ENCODE peak calls at places on chromosomes 3 and 15, in nine cellular contexts. U is CD8-positive, alpha-beta T cell; E is upper lobe of right lung; Q is ovary; H is foreskin fibroblast; N is heart left ventricle; O is retinal pigment epithelial cell; S is cardiac fibroblast; X is coronary artery. K is an unnamed sample.

GRCh38 chr3:17846466-17846865 is 104.0 kb upstream of the TBC1D5 start:
- DNase-seq in U (no peak), E (no peak), Q (no peak), H (peak), N (no peak), O (no peak), S (no peak), X (no peak), K (no peak)

GRCh38 chr3:144429719-144430121 is 458.1 kb downstream of the DIPK2A start:
- DNase-seq in U (no peak), E (no peak), Q (no peak), H (peak), N (no peak), O (no peak), S (no peak), X (no peak), K (no peak)

GRCh38 chr3:5038243-5038642 is 59.0 kb downstream of the BHLHE40 start:
- DNase-seq in U (no peak), E (no peak), Q (no peak), H (no peak), N (no peak), O (no peak), S (no peak), X (no peak), K (no peak)

GRCh38 chr3:169739067-169739466 is 25.8 kb downstream of the TERC start:
- DNase-seq in U (no peak), E (no peak), Q (no peak), H (no peak), N (no peak), O (no peak), S (no peak), X (no peak), K (no peak)

GRCh38 chr15:68228143-68228970 is 1.2 kb downstream of the CLN6 start:
- DNase-seq in U (no peak), E (no peak), Q (no peak), H (peak), N (no peak), O (no peak), S (no peak), X (peak), K (no peak)

GRCh38 chr3:169811606-169812123 is 1.0 kb upstream of the LRRIQ4 start:
- DNase-seq in U (no peak), E (no peak), Q (no peak), H (peak), N (no peak), O (peak), S (peak), X (no peak), K (no peak)

GRCh38 chr3:181103605-181104004 is 114.1 kb upstream of the DNAJC19 start:
- DNase-seq in U (no peak), E (no peak), Q (no peak), H (no peak), N (no peak), O (no peak), S (no peak), X (no peak), K (no peak)

GRCh38 chr3:98690876-98691275 is 72.3 kb upstream of the ST3GAL6 start:
- DNase-seq in U (no peak), E (no peak), Q (no peak), H (no peak), N (no peak), O (no peak), S (peak), X (no peak), K (no peak)

GRCh38 chr3:151171145-151171544 is 31.9 kb downstream of the GPR171 start:
- DNase-seq in U (peak), E (no peak), Q (no peak), H (no peak), N (peak), O (no peak), S (no peak), X (no peak), K (no peak)

GRCh38 chr15:25065876-25066275 is 111.1 kb downstream of the SNRPN start:
- DNase-seq in U (no peak), E (peak), Q (no peak), H (no peak), N (no peak), O (no peak), S (no peak), X (no peak), K (no peak)

GRCh38 chr3:152174876-152175575 is 93.7 kb upstream of the MBNL1 start:
- DNase-seq in U (no peak), E (no peak), Q (no peak), H (peak), N (no peak), O (no peak), S (no peak), X (no peak), K (no peak)

GRCh38 chr3:195076981-195077610 is 193.9 kb downstream of the XXYLT1 start:
- DNase-seq in U (no peak), E (peak), Q (no peak), H (no peak), N (no peak), O (no peak), S (no peak), X (no peak), K (no peak)

GRCh38 chr3:188439080-188439479 is 285.1 kb downstream of the LPP start:
- DNase-seq in U (peak), E (no peak), Q (no peak), H (no peak), N (no peak), O (no peak), S (no peak), X (no peak), K (no peak)

GRCh38 chr3:183895774-183896173 is 11.1 kb upstream of the PARL start:
- DNase-seq in U (no peak), E (no peak), Q (no peak), H (no peak), N (no peak), O (no peak), S (no peak), X (no peak), K (no peak)

GRCh38 chr3:142649996-142650693 is 54.0 kb downstream of the PLS1 start:
- DNase-seq in U (no peak), E (no peak), Q (no peak), H (no peak), N (no peak), O (peak), S (no peak), X (no peak), K (no peak)

GRCh38 chr3:11643212-11644087 is at the start of gene VGLL4:
- DNase-seq in U (peak), E (peak), Q (peak), H (peak), N (peak), O (peak), S (peak), X (peak), K (peak)

DNA sequence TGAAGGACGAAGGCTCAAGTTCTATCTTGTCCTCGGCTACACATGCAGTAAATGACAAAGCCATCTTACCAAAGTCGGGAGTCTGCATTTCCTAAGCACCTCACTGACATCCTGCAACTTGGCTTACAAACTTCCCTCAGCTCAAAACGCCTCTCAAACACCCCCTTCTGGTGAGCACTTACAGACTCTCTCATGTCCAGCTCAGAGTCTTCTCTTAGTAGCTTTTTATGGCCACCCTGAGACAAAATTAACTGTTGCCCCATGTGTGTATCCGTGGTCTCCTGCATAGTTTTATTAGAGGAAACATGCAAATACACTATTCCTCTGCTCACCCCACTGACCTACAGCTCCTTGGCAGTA is 819.7 kb downstream of the FHIT start:
- DNase-seq in U (no peak), E (no peak), Q (no peak), H (no peak), N (no peak), O (no peak), S (peak), X (no peak), K (no peak)
- TF ChIP-seq CTCF in U (no peak), E (no peak), Q (no peak), H (no peak), N (peak), O (peak), S (no peak), X (no peak), K (peak)

DNA sequence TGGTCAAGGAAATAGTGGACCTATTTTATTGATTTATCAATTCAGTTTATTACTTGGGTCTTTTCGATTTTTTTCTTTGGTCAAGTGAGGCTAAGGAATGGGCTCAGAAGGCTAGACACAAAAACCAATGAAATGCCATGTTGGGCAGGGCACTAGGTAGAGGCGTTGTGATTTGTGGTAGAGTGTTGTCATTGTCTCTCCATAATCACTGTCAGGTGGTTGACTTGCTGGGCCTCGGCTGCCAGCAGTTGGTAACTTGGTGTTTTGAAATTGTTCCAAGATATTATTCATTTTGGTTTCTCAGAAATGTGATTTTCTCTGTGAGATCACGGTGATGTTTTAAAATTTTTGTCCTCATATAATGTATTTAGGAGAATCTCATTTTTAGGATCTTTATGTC is 173.6 kb downstream of the KLHL25 start:
- DNase-seq in U (no peak), E (no peak), Q (no peak), H (no peak), N (no peak), O (no peak), S (peak), X (no peak), K (no peak)
- H3K4me3 ChIP-seq in U (no peak), E (peak), Q (peak), H (peak), N (peak), O (no peak), S (peak), X (peak), K (no peak)

DNA sequence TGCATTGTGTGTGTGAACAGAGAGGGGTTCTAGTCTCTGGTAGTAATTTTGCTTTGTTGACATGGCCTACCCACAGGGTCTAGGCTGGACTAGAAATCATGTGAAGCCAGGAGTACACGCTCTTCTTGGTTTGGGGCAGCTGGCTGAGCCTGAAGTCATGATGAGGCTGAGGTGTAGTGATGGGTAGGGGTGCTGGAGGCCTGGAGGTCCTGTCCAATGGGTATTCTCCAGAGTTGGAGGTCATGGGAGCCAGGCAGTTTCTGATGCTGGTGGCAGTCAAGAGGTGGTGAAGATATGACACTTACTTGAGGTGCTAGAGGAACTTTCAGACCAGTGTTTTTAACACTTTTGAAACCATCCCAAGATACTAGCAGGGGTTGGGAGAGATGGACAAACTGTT is 18.5 kb upstream of the EPHB1 start:
- DNase-seq in U (no peak), E (no peak), Q (no peak), H (no peak), N (no peak), O (no peak), S (no peak), X (no peak), K (no peak)
- TF ChIP-seq CTCF in U (no peak), E (no peak), Q (no peak), H (no peak), N (no peak), O (no peak), S (no peak), X (no peak), K (no peak)

GRCh38 chr3:190644766-190645165 is 130.9 kb downstream of the IL1RAP start:
- DNase-seq in U (no peak), E (no peak), Q (no peak), H (peak), N (no peak), O (peak), S (peak), X (no peak), K (no peak)

GRCh38 chr3:190646996-190647395 is 133.1 kb downstream of the IL1RAP start:
- DNase-seq in U (no peak), E (no peak), Q (no peak), H (no peak), N (no peak), O (no peak), S (no peak), X (no peak), K (no peak)

GRCh38 chr3:190644035-190644434 is 130.2 kb downstream of the IL1RAP start:
- DNase-seq in U (no peak), E (no peak), Q (no peak), H (no peak), N (no peak), O (peak), S (no peak), X (no peak), K (no peak)

GRCh38 chr3:190645932-190646331 is 132.0 kb downstream of the IL1RAP start:
- DNase-seq in U (no peak), E (no peak), Q (no peak), H (no peak), N (no peak), O (no peak), S (no peak), X (no peak), K (no peak)

GRCh38 chr3:190641564-190641963 is 127.7 kb downstream of the IL1RAP start:
- DNase-seq in U (no peak), E (no peak), Q (no peak), H (no peak), N (no peak), O (no peak), S (no peak), X (no peak), K (no peak)
- H3K4me3 ChIP-seq in U (no peak), E (no peak), Q (no peak), H (no peak), N (no peak), O (no peak), S (no peak), X (no peak), K (no peak)

GRCh38 chr3:30934208-30934550 is 39.7 kb upstream of the GADL1 start:
- DNase-seq in U (no peak), E (no peak), Q (peak), H (peak), N (no peak), O (peak), S (peak), X (no peak), K (peak)
- TF ChIP-seq CTCF in U (no peak), E (peak), Q (peak), H (peak), N (peak), O (peak), S (peak), X (peak), K (peak)

GRCh38 chr3:87793322-87793877 is 265.4 kb downstream of the CGGBP1 start:
- DNase-seq in U (no peak), E (no peak), Q (no peak), H (no peak), N (no peak), O (no peak), S (no peak), X (no peak), K (no peak)
- H3K4me3 ChIP-seq in U (peak), E (peak), Q (peak), H (no peak), N (peak), O (peak), S (peak), X (peak), K (peak)

GRCh38 chr3:129398803-129399144 is 29.7 kb downstream of the EFCAB12 start:
- DNase-seq in U (peak), E (no peak), Q (peak), H (no peak), N (no peak), O (no peak), S (peak), X (no peak), K (no peak)

GRCh38 chr3:129402616-129403015 is 25.8 kb downstream of the EFCAB12 start:
- DNase-seq in U (no peak), E (no peak), Q (no peak), H (no peak), N (no peak), O (no peak), S (no peak), X (no peak), K (no peak)

GRCh38 chr3:129402210-129402609 is 26.2 kb downstream of the EFCAB12 start:
- DNase-seq in U (no peak), E (no peak), Q (no peak), H (no peak), N (no peak), O (no peak), S (no peak), X (no peak), K (no peak)

GRCh38 chr3:129399145-129399894 is 29.1 kb downstream of the EFCAB12 start:
- DNase-seq in U (peak), E (peak), Q (peak), H (peak), N (peak), O (peak), S (peak), X (peak), K (peak)

GRCh38 chr3:129399895-129400357 is 28.5 kb downstream of the EFCAB12 start:
- DNase-seq in U (no peak), E (no peak), Q (no peak), H (no peak), N (no peak), O (no peak), S (no peak), X (no peak), K (no peak)
- TF ChIP-seq CTCF in U (peak), E (no peak), Q (no peak), H (no peak), N (no peak), O (no peak), S (no peak), X (no peak), K (no peak)

DNA sequence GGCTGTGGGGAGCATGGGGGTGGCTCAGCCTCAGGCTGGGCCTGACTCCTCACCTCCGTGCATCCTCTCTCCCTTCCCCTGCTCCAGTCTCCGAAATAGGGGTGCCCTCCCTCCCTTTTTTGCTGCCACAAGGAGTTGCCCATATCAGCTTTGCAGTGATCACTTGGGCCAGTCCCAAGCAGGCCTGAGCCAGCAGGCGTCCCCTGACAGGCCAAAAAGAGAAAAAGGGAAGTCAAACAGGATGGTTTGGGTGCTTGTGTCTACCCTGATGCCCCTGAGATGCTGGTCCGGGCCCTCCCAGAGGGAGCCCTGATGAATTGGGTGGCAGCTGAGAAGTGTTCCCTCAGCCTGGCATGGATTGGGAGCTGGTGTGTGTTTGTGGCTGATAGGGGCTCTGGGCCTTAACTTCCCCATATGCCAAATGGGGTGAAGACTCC is 1.4 kb downstream of the FBLN2 start:
- DNase-seq in U (no peak), E (no peak), Q (no peak), H (no peak), N (no peak), O (no peak), S (no peak), X (no peak), K (no peak)
- H3K4me3 ChIP-seq in U (peak), E (no peak), Q (no peak), H (peak), N (peak), O (no peak), S (no peak), X (peak), K (no peak)

DNA sequence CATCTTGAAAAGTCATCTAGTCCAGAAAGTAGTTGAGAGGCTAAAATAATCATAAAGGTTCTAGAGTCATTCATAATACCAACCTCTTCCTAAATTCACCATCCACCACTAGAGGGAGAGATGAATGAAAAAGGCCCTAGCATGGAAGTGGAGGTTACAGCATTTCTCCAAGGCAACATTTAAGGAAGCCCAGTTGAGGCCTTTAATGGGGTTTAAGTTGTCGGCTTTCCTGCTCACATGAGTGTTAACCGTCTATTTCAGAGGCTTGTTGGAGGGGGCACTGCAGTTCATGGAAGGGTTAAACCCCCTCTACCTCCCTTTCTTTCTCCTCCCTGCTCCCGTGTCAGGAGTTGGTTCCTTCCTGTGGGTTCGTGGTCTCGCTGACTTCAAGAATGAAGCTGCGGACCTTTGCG is 3.8 kb upstream of the SLCO3A1 start:
- DNase-seq in U (no peak), E (no peak), Q (no peak), H (no peak), N (no peak), O (no peak), S (peak), X (no peak), K (no peak)
- TF ChIP-seq CTCF in U (peak), E (peak), Q (peak), H (peak), N (peak), O (peak), S (peak), X (peak), K (peak)